ENCODE peak calls at places on chromosome 16, in six cellular contexts. L is transverse colon; Q is heart right ventricle; K is PC-9; Y is CD4-positive, CD25-positive, alpha-beta regulatory T cell; G is left ventricle myocardium inferior. B is an unnamed sample.

GRCh38 chr16:29819506-29819905 is 756 bp upstream of the MVP start:
- DNase-seq in Y (no peak), L (peak; percentile 61), G (no peak), K (no peak), Q (no peak), B (peak; percentile 62)

GRCh38 chr16:19168173-19169080 is at the start of gene SYT17:
- DNase-seq in L (peak; percentile 64), Y (no peak), G (peak; percentile 19), Q (peak; percentile 14), K (no peak), B (peak; percentile 69)

GRCh38 chr16:71722801-71723536 is 1.5 kb downstream of the PHLPP2 start:
- DNase-seq in Y (peak; percentile 52), L (peak; percentile 80), K (peak; percentile 78), Q (peak; percentile 65), G (peak; percentile 70), B (peak; percentile 87)

GRCh38 chr16:74577882-74578366 is 29.0 kb downstream of the GLG1 start:
- DNase-seq in L (no peak), K (peak; percentile 84), Q (no peak), Y (no peak), G (no peak), B (no peak)

GRCh38 chr16:49281843-49282642 is 405 bp upstream of the CBLN1 start:
- DNase-seq in K (no peak), L (peak; percentile 91), G (peak; percentile 83), Q (peak; percentile 84), Y (no peak), B (peak; percentile 91)

GRCh38 chr16:10729649-10730048 is 14.0 kb upstream of the NUBP1 start:
- DNase-seq in L (peak; percentile 21), K (peak; percentile 87), G (no peak), Y (no peak), Q (no peak), B (no peak)

GRCh38 chr16:69888005-69888560 is 63.1 kb upstream of the CLEC18A start:
- DNase-seq in Q (no peak), L (no peak), K (no peak), Y (no peak), G (no peak), B (no peak)

GRCh38 chr16:89162314-89162713 is 9.2 kb upstream of the CDH15 start:
- DNase-seq in Q (no peak), Y (no peak), L (no peak), K (no peak), G (no peak), B (no peak)

GRCh38 chr16:73171380-73171779 is 123.5 kb upstream of the ZFHX3 start:
- DNase-seq in L (peak; percentile 29), G (no peak), Q (no peak), K (no peak), Y (no peak), B (no peak)

GRCh38 chr16:67104061-67104460 is 5.7 kb upstream of the PHAF1 start:
- DNase-seq in Q (peak; percentile 29), L (no peak), Y (no peak), G (no peak), K (no peak), B (no peak)

GRCh38 chr16:69443809-69444611 is 19.6 kb downstream of the CYB5B start:
- DNase-seq in L (peak; percentile 27), Y (peak; percentile 13), K (no peak), G (peak; percentile 24), Q (no peak), B (no peak)

GRCh38 chr16:88853336-88853941 is 3.3 kb downstream of the GALNS start:
- DNase-seq in K (no peak), Q (no peak), L (peak; percentile 19), Y (no peak), G (no peak), B (no peak)

GRCh38 chr16:26787924-26788323 is 278.8 kb upstream of the C16orf82 start:
- DNase-seq in Y (no peak), G (no peak), K (no peak), L (no peak), Q (no peak), B (no peak)

GRCh38 chr16:18839555-18839954 is 38.2 kb upstream of the ARL6IP1 start:
- DNase-seq in L (peak; percentile 41), Q (no peak), K (no peak), Y (no peak), G (no peak), B (no peak)

GRCh38 chr16:49649013-49649785 is 206.7 kb downstream of the ZNF423 start:
- DNase-seq in Q (no peak), G (no peak), Y (no peak), L (no peak), K (no peak), B (no peak)

GRCh38 chr16:15618392-15618791 is 24.6 kb downstream of the MARF1 start:
- DNase-seq in K (no peak), Y (no peak), G (no peak), L (no peak), Q (no peak), B (no peak)
- H3K36me3 ChIP-seq in K (peaks cover 46% of the 10 kb centered on the region), Y (peaks cover 88% of the 10 kb centered on the region), G (peaks cover 92% of the 10 kb centered on the region), L (peaks cover 79% of the 10 kb centered on the region), Q (peaks cover 100% of the 10 kb centered on the region), B (peaks cover 7% of the 10 kb centered on the region)

GRCh38 chr16:53949716-53950410 is 245.9 kb downstream of the FTO start:
- DNase-seq in G (no peak), Q (no peak), K (no peak), Y (no peak), L (no peak), B (no peak)

GRCh38 chr16:53950677-53951076 is 246.7 kb downstream of the FTO start:
- DNase-seq in Q (no peak), L (no peak), Y (no peak), G (no peak), K (no peak), B (no peak)

GRCh38 chr16:53946745-53947386 is 242.9 kb downstream of the FTO start:
- DNase-seq in L (no peak), G (no peak), Q (no peak), Y (no peak), K (no peak), B (peak; percentile 13)

GRCh38 chr16:53948326-53948725 is 244.4 kb downstream of the FTO start:
- DNase-seq in K (no peak), Q (no peak), G (no peak), Y (no peak), L (no peak), B (no peak)

DNA sequence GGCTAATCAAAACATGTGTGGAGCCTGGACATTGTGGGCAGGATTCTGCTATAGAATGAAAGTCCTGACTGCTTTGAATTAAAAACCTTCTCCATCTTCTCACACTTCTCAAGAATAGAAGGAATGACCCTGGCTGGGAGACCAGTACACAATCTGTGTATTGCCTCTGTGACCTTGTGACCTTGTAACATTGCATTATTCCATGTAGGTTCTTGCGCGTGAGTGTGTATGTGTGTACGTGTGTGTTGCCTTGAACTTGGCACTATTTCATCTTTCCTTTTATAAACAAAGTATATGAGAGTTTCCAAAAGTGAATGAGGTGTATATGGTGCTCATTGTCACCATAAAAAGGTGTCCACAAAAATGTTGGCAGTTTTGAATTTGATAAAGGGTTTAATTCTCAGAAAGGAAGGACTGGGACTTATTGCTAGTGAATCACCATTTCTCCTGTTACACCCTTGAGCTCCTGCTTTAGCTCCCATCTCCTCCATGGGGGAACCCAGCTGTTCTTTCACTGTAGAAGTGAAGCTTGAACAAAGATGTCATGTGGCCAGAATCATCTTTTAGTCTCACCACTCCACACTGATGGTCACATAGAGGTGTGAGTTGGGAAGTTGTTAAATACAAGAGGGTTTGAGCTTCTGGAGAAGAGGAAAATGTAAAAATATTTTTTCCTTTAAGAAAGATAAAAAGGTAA is 244.9 kb downstream of the FTO start:
- DNase-seq in Q (no peak), G (no peak), L (no peak), K (no peak), Y (no peak), B (no peak)
- H3K4me1 ChIP-seq in Q (no peaks in the 10 kb centered on the region), G (peaks cover 23% of the 10 kb centered on the region), L (peaks cover 20% of the 10 kb centered on the region), K (peaks cover 16% of the 10 kb centered on the region), Y (peaks cover 14% of the 10 kb centered on the region), B (peaks cover 7% of the 10 kb centered on the region)

GRCh38 chr16:8675183-8676159 is 1.1 kb downstream of the ABAT start:
- DNase-seq in Y (peak; percentile 51), Q (peak; percentile 11), L (no peak), K (no peak), G (no peak), B (no peak)
- H3K4me3 ChIP-seq in Y (peak overlapping the region; percentile 82), Q (no peak overlapping the region), L (peak overlapping the region; percentile 64), K (peak overlapping the region; percentile 68), G (peak overlapping the region; percentile 80), B (no peak overlapping the region)

DNA sequence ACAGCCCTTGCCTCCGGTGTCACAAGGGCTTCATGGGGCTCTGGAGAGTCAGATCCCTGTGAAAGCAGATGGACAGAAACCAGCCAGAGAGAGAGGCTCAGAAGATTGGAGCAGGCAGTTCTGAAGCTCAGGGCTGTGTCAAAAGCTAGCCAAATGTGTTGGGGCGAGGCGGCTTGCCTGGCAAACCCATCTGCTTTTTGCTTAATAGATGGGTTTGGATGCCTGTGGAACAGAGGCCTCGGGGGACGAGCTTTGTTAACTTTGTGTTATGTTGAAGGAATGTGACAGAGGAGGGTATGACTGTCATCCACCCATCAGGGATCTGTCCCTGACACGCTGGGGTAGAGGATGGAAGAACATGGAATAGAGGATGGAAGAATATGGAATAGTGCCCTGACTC is 21.0 kb upstream of the SLC12A3 start:
- DNase-seq in K (no peak), G (no peak), Y (no peak), L (no peak), Q (no peak), B (no peak)
- H3K36me3 ChIP-seq in K (peaks cover 4% of the 10 kb centered on the region), G (peaks cover 53% of the 10 kb centered on the region), Y (peaks cover 41% of the 10 kb centered on the region), L (peaks cover 13% of the 10 kb centered on the region), Q (peaks cover 67% of the 10 kb centered on the region), B (no peaks in the 10 kb centered on the region)

DNA sequence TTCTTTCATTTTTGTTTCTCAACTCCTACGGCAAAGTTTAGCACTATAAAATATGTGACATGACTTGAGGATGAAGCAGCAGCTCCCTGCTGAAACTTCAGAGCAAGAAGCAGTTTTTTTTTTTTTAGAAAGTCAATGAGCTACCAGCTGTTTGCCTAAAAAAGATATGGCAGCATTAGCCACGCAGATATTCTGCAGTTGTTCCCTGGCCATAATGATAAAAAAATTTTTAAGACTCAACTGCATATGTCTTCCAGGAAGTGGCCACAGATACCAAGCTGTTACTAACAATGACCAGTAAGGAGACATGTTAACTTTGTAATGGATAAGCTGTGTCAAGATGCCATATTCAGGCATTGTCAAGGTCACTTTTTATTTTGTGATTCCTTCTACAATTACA is 319.6 kb upstream of the CDH11 start:
- DNase-seq in Y (no peak), G (no peak), L (no peak), K (no peak), Q (no peak), B (no peak)
- H3K4me1 ChIP-seq in Y (no peaks in the 10 kb centered on the region), G (no peaks in the 10 kb centered on the region), L (no peaks in the 10 kb centered on the region), K (no peaks in the 10 kb centered on the region), Q (no peaks in the 10 kb centered on the region), B (no peaks in the 10 kb centered on the region)

DNA sequence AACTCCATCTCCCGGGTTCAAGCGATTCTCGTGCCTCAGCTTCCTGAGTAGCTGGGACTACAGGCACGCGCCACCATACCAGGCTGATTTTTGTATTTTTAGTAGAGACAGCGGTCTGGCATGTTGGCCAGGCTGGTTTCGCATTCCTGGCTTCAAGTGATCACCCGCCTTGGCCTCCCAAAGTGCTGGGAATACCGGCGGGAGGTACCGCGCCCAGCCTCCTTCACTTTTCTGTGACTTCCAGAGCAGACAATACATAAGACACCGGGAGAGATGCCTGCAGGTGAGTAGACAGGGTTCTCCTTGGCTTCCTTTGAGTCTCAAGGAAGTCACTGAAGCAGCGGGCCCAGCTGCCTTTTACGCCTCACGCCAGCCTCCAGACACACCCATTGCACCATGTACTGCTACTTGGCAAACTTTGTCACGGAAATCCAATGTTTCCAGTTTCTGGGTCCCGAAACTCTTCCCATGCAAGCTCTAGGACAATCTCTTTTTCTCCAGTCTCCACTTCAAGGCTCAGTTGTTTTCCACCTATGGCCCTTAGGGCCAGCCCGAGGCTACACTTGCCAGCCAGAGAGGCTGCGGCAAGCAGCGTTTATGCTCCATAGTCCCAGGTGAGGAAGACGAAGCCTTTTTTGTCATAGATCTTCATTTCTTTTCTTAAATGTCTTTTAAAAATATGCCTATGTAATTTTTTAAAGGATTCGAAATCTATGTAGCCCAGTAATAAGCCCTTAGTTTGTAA is 886 bp upstream of the OR1F1 start:
- DNase-seq in K (no peak), Q (no peak), G (no peak), Y (no peak), L (no peak), B (no peak)
- H3K4me3 ChIP-seq in K (peak overlapping the region; percentile 94), Q (no peak overlapping the region), G (no peak overlapping the region), Y (no peak overlapping the region), L (no peak overlapping the region), B (no peak overlapping the region)